ENCODE peak calls at places on chromosomes 1 and 21, in eight cellular contexts. W, P, R, T, V, M, A and B are unnamed samples.

GRCh38 chr21:27110956-27111355 is 144.1 kb upstream of the ADAMTS5 start:
- DNase-seq in R (no peak), T (no peak), V (no peak), M (no peak), A (no peak), W (no peak), P (no peak), B (no peak)

GRCh38 chr1:15577691-15578090 is 7.2 kb downstream of the AGMAT start:
- DNase-seq in R (no peak), T (no peak), M (no peak), A (no peak), P (no peak), W (peak; percentile 73), V (no peak), B (no peak)

GRCh38 chr1:30618335-30618747 is 105.0 kb downstream of the MATN1 start:
- DNase-seq in T (no peak), M (no peak), R (no peak), V (peak; percentile 88), W (no peak), A (no peak), P (no peak), B (no peak)

GRCh38 chr1:2961081-2961480 is 60.2 kb upstream of the ACTRT2 start:
- DNase-seq in R (no peak), T (no peak), W (no peak), M (no peak), P (no peak), A (no peak), V (no peak), B (no peak)

GRCh38 chr21:15028186-15028585 is 36.6 kb downstream of the NRIP1 start:
- DNase-seq in P (no peak), A (no peak), W (no peak), V (no peak), T (no peak), R (no peak), M (no peak), B (no peak)

GRCh38 chr1:230807029-230807428 is 59.8 kb downstream of the CAPN9 start:
- DNase-seq in V (no peak), T (no peak), W (no peak), R (no peak), P (no peak), A (no peak), M (no peak), B (no peak)

GRCh38 chr1:59214764-59215208 is 82.1 kb upstream of the FGGY start:
- DNase-seq in V (no peak), T (no peak), P (no peak), M (peak; percentile 86), A (no peak), W (peak; percentile 75), R (no peak), B (peak; percentile 61)

GRCh38 chr1:19860418-19860817 is 21.8 kb upstream of the OTUD3 start:
- DNase-seq in A (no peak), M (no peak), P (no peak), T (no peak), V (no peak), W (peak; percentile 58), R (no peak), B (no peak)

GRCh38 chr1:44024031-44024902 is 7.0 kb downstream of the SLC6A9 start:
- DNase-seq in M (no peak), V (no peak), T (no peak), P (no peak), W (no peak), A (no peak), R (no peak), B (no peak)

GRCh38 chr1:192732787-192733186 is 76.1 kb upstream of the RGS2 start:
- DNase-seq in T (no peak), P (no peak), V (no peak), M (no peak), A (no peak), W (no peak), R (no peak), B (no peak)

GRCh38 chr1:40508375-40509341 is at the start of gene EXO5:
- DNase-seq in R (no peak), V (peak; percentile 73), W (peak; percentile 93), T (peak; percentile 82), M (peak; percentile 77), P (peak; percentile 75), A (peak; percentile 76), B (peak; percentile 73)